ENCODE peak calls at places on chromosomes 7 and 10, in seven cellular contexts. Z is HFFc6; R is prostate gland; B is astrocyte of the spinal cord; A is CD8-positive, alpha-beta memory T cell; M is NCI-H69; I is epithelial cell of esophagus. Q is an unnamed sample.

GRCh38 chr10:97169911-97170693 is 15.7 kb downstream of the SLIT1 start:
- DNase-seq in Z (no peak), R (peak; percentile 74), B (no peak), A (no peak), M (peak; percentile 87), I (peak; percentile 29), Q (no peak)

GRCh38 chr10:125871341-125871740 is 9.8 kb downstream of the DHX32 start:
- DNase-seq in Z (no peak), R (no peak), B (peak; percentile 22), A (no peak), M (no peak), I (no peak), Q (no peak)

GRCh38 chr7:41029072-41029492 is 673.8 kb downstream of the INHBA start:
- DNase-seq in Z (peak; percentile 97), R (no peak), B (peak; percentile 98), A (no peak), M (peak; percentile 17), I (peak; percentile 98), Q (no peak)

GRCh38 chr10:8444630-8445029 is 390.1 kb downstream of the GATA3 start:
- DNase-seq in Z (no peak), R (no peak), B (no peak), A (peak; percentile 75), M (no peak), I (no peak), Q (no peak)

GRCh38 chr10:43125881-43126731 is 12.1 kb upstream of the CSGALNACT2 start:
- DNase-seq in Z (no peak), R (no peak), B (no peak), A (peak; percentile 31), M (no peak), I (no peak), Q (peak; percentile 48)

GRCh38 chr7:6268909-6269306 is 3.5 kb downstream of the CYTH3 start:
- DNase-seq in Z (no peak), R (no peak), B (no peak), A (no peak), M (peak; percentile 23), I (no peak), Q (no peak)

GRCh38 chr7:106947244-106947728 is 82.2 kb downstream of the PIK3CG start:
- DNase-seq in Z (peak; percentile 69), R (peak; percentile 19), B (peak; percentile 75), A (no peak), M (peak; percentile 74), I (peak; percentile 75), Q (no peak)

GRCh38 chr7:29375641-29376562 is 181.3 kb downstream of the CHN2 start:
- DNase-seq in Z (no peak), R (no peak), B (no peak), A (no peak), M (peak; percentile 82), I (peak; percentile 76), Q (no peak)

GRCh38 chr10:47233631-47234030 is 66.4 kb upstream of the GDF10 start:
- DNase-seq in Z (no peak), R (no peak), B (no peak), A (no peak), M (no peak), I (no peak), Q (no peak)

GRCh38 chr10:688621-689426 is 644 bp downstream of the DIP2C start:
- DNase-seq in Z (peak; percentile 37), R (peak; percentile 41), B (peak; percentile 45), A (no peak), M (peak; percentile 58), I (peak; percentile 33), Q (no peak)

GRCh38 chr7:155762639-155763038 is 49.6 kb downstream of the SHH start:
- DNase-seq in Z (no peak), R (no peak), B (no peak), A (no peak), M (no peak), I (no peak), Q (no peak)

GRCh38 chr10:32166365-32166764 is 110.1 kb upstream of the KIF5B start:
- DNase-seq in Z (no peak), R (no peak), B (no peak), A (no peak), M (no peak), I (peak; percentile 55), Q (no peak)

GRCh38 chr10:133308431-133309110 is at the start of the genes TUBGCP2 and ZNF511:
- DNase-seq in Z (peak; percentile 72), R (peak; percentile 77), B (peak; percentile 84), A (peak; percentile 94), M (peak; percentile 86), I (peak; percentile 83), Q (peak; percentile 95)

GRCh38 chr7:123060446-123060845 is 64.9 kb upstream of the TAS2R16 start:
- DNase-seq in Z (no peak), R (no peak), B (no peak), A (no peak), M (peak; percentile 30), I (no peak), Q (no peak)

GRCh38 chr10:28744021-28744420 is 66.7 kb downstream of the BAMBI start:
- DNase-seq in Z (no peak), R (no peak), B (no peak), A (no peak), M (no peak), I (no peak), Q (no peak)

GRCh38 chr10:130242483-130242882 is 106.3 kb downstream of the GLRX3 start:
- DNase-seq in Z (no peak), R (no peak), B (no peak), A (no peak), M (no peak), I (no peak), Q (peak; percentile 15)

GRCh38 chr10:6039711-6040110 is 22.5 kb downstream of the IL2RA start:
- DNase-seq in Z (no peak), R (no peak), B (no peak), A (no peak), M (no peak), I (no peak), Q (no peak)

GRCh38 chr7:111384065-111384891 is 178.0 kb downstream of the IMMP2L start:
- DNase-seq in Z (peak; percentile 59), R (no peak), B (no peak), A (no peak), M (no peak), I (peak; percentile 83), Q (no peak)

Q was measured in upper lobe of right lung.